ENCODE peak calls at places on chromosomes 16 and 17, in ten cellular contexts. Y is stimulated activated CD4-positive, alpha-beta T cell treated with anti-CD3 and anti-CD28 coated beads, Interleukin-15, amount 100 ng/mL, for 24 hours; A is colonic mucosa; C is activated CD8-positive, alpha-beta T cell treated with anti-CD3 and anti-CD28 coated beads, Interleukin-2, amount 10 ng/mL, durations not matched to agents 7 days and 5 days; B is A549; N is esophagus muscularis mucosa; Q is astrocyte of the spinal cord; Z is activated CD4-positive, alpha-beta T cell treated with anti-CD3 and anti-CD28 coated beads, Interleukin-2, amount 50 U/mL, for 48 hours; D is hypothalamus; K is ACHN. H is an unnamed sample.
A peak's percentile ranks its signal among the peaks of the same experiment; 100 is the strongest.

GRCh38 chr17:38322156-38322779 is 21.5 kb downstream of the GPR179 start:
- DNase-seq in Y (peak; percentile 81), A (peak; percentile 60), C (peak; percentile 80), B (peak; percentile 88), N (no peak), Q (peak; percentile 42), Z (peak; percentile 78), D (peak; percentile 59), K (peak; percentile 66), H (peak; percentile 65)

GRCh38 chr16:88430524-88431446 is 22.3 kb upstream of the ZFPM1 start:
- DNase-seq in Y (peak; percentile 59), A (no peak), C (peak; percentile 53), B (no peak), N (no peak), Q (peak; percentile 29), Z (peak; percentile 48), D (peak; percentile 28), K (no peak), H (no peak)

GRCh38 chr16:73122604-73123386 is 74.9 kb upstream of the ZFHX3 start:
- DNase-seq in Y (no peak), A (no peak), C (peak; percentile 50), B (no peak), N (no peak), Q (peak; percentile 11), Z (no peak), D (peak; percentile 36), K (no peak), H (no peak)

GRCh38 chr17:58344791-58345157 is 7.2 kb downstream of the SUPT4H1 start:
- DNase-seq in Y (peak; percentile 73), A (no peak), C (peak; percentile 84), B (no peak), N (no peak), Q (no peak), Z (peak; percentile 64), D (no peak), K (no peak), H (no peak)

GRCh38 chr16:24755201-24755874 is 25.9 kb downstream of the TNRC6A start:
- DNase-seq in Y (no peak), A (no peak), C (no peak), B (no peak), N (no peak), Q (no peak), Z (no peak), D (no peak), K (no peak), H (no peak)

GRCh38 chr17:10698116-10698818 is 873 bp downstream of the ADPRM start:
- DNase-seq in Y (no peak), A (no peak), C (peak; percentile 25), B (peak; percentile 17), N (no peak), Q (no peak), Z (no peak), D (no peak), K (peak; percentile 19), H (no peak)

GRCh38 chr16:80914379-80915078 is 92.2 kb downstream of the CMC2 start:
- DNase-seq in Y (no peak), A (peak; percentile 24), C (no peak), B (no peak), N (no peak), Q (no peak), Z (no peak), D (no peak), K (no peak), H (no peak)

GRCh38 chr16:12127244-12127643 is 150.7 kb downstream of the SNX29 start:
- DNase-seq in Y (no peak), A (no peak), C (no peak), B (no peak), N (no peak), Q (no peak), Z (no peak), D (no peak), K (no peak), H (no peak)

GRCh38 chr17:43430936-43431649 is 32.3 kb downstream of the ARL4D start:
- DNase-seq in Y (no peak), A (no peak), C (no peak), B (no peak), N (no peak), Q (no peak), Z (no peak), D (no peak), K (no peak), H (no peak)

GRCh38 chr17:36920032-36921000 is 17.0 kb upstream of the LHX1 start:
- DNase-seq in Y (peak; percentile 51), A (no peak), C (no peak), B (peak; percentile 89), N (no peak), Q (peak; percentile 39), Z (no peak), D (no peak), K (peak; percentile 84), H (no peak)

GRCh38 chr16:68197250-68197649 is 38.7 kb downstream of the ESRP2 start:
- DNase-seq in Y (no peak), A (no peak), C (no peak), B (no peak), N (no peak), Q (peak; percentile 17), Z (no peak), D (no peak), K (peak; percentile 84), H (no peak)

GRCh38 chr17:37124825-37125181 is 176.0 kb downstream of the AATF start:
- DNase-seq in Y (no peak), A (no peak), C (no peak), B (no peak), N (no peak), Q (no peak), Z (no peak), D (no peak), K (no peak), H (no peak)

GRCh38 chr17:29116652-29117439 is 63.4 kb downstream of the MYO18A start:
- DNase-seq in Y (peak; percentile 87), A (peak; percentile 78), C (peak; percentile 81), B (peak; percentile 76), N (peak; percentile 93), Q (peak; percentile 66), Z (peak; percentile 83), D (peak; percentile 80), K (peak; percentile 69), H (peak; percentile 70)

GRCh38 chr16:11208916-11209665 is 46.9 kb downstream of the SOCS1 start:
- DNase-seq in Y (no peak), A (no peak), C (no peak), B (no peak), N (no peak), Q (no peak), Z (no peak), D (no peak), K (no peak), H (no peak)

GRCh38 chr17:18951941-18952842 is at the start of gene SLC5A10:
- DNase-seq in Y (no peak), A (no peak), C (no peak), B (peak; percentile 68), N (no peak), Q (no peak), Z (no peak), D (no peak), K (peak; percentile 88), H (no peak)

GRCh38 chr16:11215935-11216556 is 40.0 kb downstream of the SOCS1 start:
- DNase-seq in Y (no peak), A (no peak), C (no peak), B (no peak), N (no peak), Q (no peak), Z (no peak), D (no peak), K (no peak), H (no peak)

GRCh38 chr17:43389022-43389947 is 9.5 kb upstream of the ARL4D start:
- DNase-seq in Y (peak; percentile 87), A (peak; percentile 90), C (peak; percentile 90), B (peak; percentile 79), N (peak; percentile 95), Q (peak; percentile 82), Z (peak; percentile 80), D (peak; percentile 80), K (peak; percentile 87), H (peak; percentile 80)

GRCh38 chr17:8740486-8740885 is 4.2 kb downstream of the CCDC42 start:
- DNase-seq in Y (peak; percentile 42), A (no peak), C (peak; percentile 63), B (no peak), N (no peak), Q (no peak), Z (peak; percentile 17), D (no peak), K (no peak), H (no peak)

GRCh38 chr16:84223456-84223855 is 16.4 kb downstream of the KCNG4 start:
- DNase-seq in Y (no peak), A (no peak), C (no peak), B (no peak), N (no peak), Q (no peak), Z (no peak), D (no peak), K (no peak), H (no peak)

GRCh38 chr17:10116676-10117075 is 81.7 kb downstream of the GAS7 start:
- DNase-seq in Y (no peak), A (no peak), C (no peak), B (no peak), N (no peak), Q (no peak), Z (no peak), D (no peak), K (no peak), H (no peak)

GRCh38 chr17:50258647-50259483 is 15.4 kb upstream of the TMEM92 start:
- DNase-seq in Y (no peak), A (no peak), C (no peak), B (no peak), N (peak; percentile 80), Q (peak; percentile 50), Z (no peak), D (no peak), K (no peak), H (no peak)

GRCh38 chr16:57167951-57168350 is 17.9 kb downstream of the PSME3IP1 start:
- DNase-seq in Y (no peak), A (no peak), C (peak; percentile 41), B (no peak), N (no peak), Q (peak; percentile 83), Z (no peak), D (no peak), K (peak; percentile 75), H (peak; percentile 56)

GRCh38 chr16:73068546-73069401 is 20.8 kb upstream of the ZFHX3 start:
- DNase-seq in Y (no peak), A (no peak), C (no peak), B (no peak), N (no peak), Q (peak; percentile 95), Z (no peak), D (no peak), K (peak; percentile 74), H (peak; percentile 80)

GRCh38 chr16:81560979-81561657 is 116.5 kb downstream of the CMIP start:
- DNase-seq in Y (no peak), A (no peak), C (no peak), B (no peak), N (no peak), Q (no peak), Z (no peak), D (no peak), K (peak; percentile 68), H (no peak)

GRCh38 chr17:82396601-82397435 is 21.3 kb upstream of the HEXD start:
- DNase-seq in Y (no peak), A (no peak), C (no peak), B (no peak), N (no peak), Q (peak; percentile 68), Z (no peak), D (no peak), K (no peak), H (no peak)